ENCODE peak calls at places on chromosomes 13 and 19, in seven cellular contexts. S is mesendoderm, R is H9, G is neuronal stem cell, A is mesenchymal stem cell, C is trophoblast cell, O is H1. J is an unnamed sample.

GRCh38 chr13:24891476-24892108 is 127.6 kb downstream of the RNF17 start:
- DNase-seq in S (no peak), R (no peak), G (no peak), C (no peak), A (no peak), O (no peak), J (no peak)

GRCh38 chr13:40789275-40790231 is at the start of gene SLC25A15:
- DNase-seq in O (peak; percentile 81), G (peak; percentile 71), S (peak; percentile 82), A (peak; percentile 86), C (peak; percentile 76), R (peak; percentile 71), J (peak; percentile 72)

GRCh38 chr13:97268772-97269171 is 46.6 kb downstream of the MBNL2 start:
- DNase-seq in R (peak; percentile 58), A (no peak), S (peak; percentile 69), G (no peak), C (no peak), O (no peak), J (no peak)

GRCh38 chr19:4744451-4745170 is 21.0 kb upstream of the DPP9 start:
- DNase-seq in O (no peak), R (no peak), S (no peak), C (peak; percentile 27), G (no peak), A (peak; percentile 76), J (peak; percentile 95)

GRCh38 chr13:95540848-95541247 is 11.7 kb upstream of the CLDN10 start:
- DNase-seq in A (no peak), O (no peak), G (no peak), C (no peak), R (no peak), S (no peak), J (no peak)

GRCh38 chr19:13095934-13096890 is 6.4 kb downstream of the LYL1 start:
- DNase-seq in G (peak; percentile 65), A (peak; percentile 36), O (peak; percentile 84), S (peak; percentile 87), C (no peak), R (peak; percentile 89), J (no peak)

GRCh38 chr13:111614009-111614408 is 293.6 kb downstream of the TEX29 start:
- DNase-seq in S (no peak), A (no peak), O (no peak), C (no peak), G (no peak), R (peak; percentile 7), J (no peak)

GRCh38 chr13:111114362-111115050 is 604 bp upstream of the ARHGEF7 start:
- DNase-seq in O (no peak), A (peak; percentile 80), R (peak; percentile 50), G (peak; percentile 20), S (peak; percentile 56), C (peak; percentile 75), J (peak; percentile 43)

GRCh38 chr19:47112166-47112663 is 1.4 kb downstream of the ZC3H4 start:
- DNase-seq in C (peak; percentile 37), A (peak; percentile 88), R (peak; percentile 82), G (peak; percentile 72), S (peak; percentile 87), O (peak; percentile 81), J (peak; percentile 85)

GRCh38 chr13:104984296-104984818 is 1551.1 kb downstream of the EFNB2 start:
- DNase-seq in C (no peak), O (no peak), S (no peak), R (no peak), A (peak; percentile 71), G (no peak), J (peak; percentile 12)

GRCh38 chr13:31756346-31756745 is 17.0 kb downstream of the RXFP2 start:
- DNase-seq in A (peak; percentile 89), R (no peak), S (no peak), C (peak; percentile 29), O (no peak), G (no peak), J (peak; percentile 94)

GRCh38 chr13:101700598-101700997 is 248.1 kb downstream of the ITGBL1 start:
- DNase-seq in O (no peak), A (no peak), R (no peak), C (no peak), S (no peak), G (no peak), J (no peak)

GRCh38 chr13:55815458-55816033 is 1325.2 kb upstream of the PRR20A start:
- DNase-seq in R (no peak), S (peak; percentile 0), A (no peak), G (no peak), O (no peak), C (no peak), J (no peak)

GRCh38 chr19:12649941-12650340 is 16.6 kb downstream of the MAN2B1 start:
- DNase-seq in S (no peak), C (no peak), O (no peak), A (no peak), R (no peak), G (no peak), J (no peak)

GRCh38 chr13:107977175-107977574 is 238.2 kb downstream of the LIG4 start:
- DNase-seq in A (no peak), O (no peak), S (peak; percentile 12), R (no peak), C (no peak), G (no peak), J (no peak)

GRCh38 chr19:32287811-32288227 is 57.6 kb upstream of the ZNF507 start:
- DNase-seq in C (peak; percentile 52), G (peak; percentile 63), A (peak; percentile 53), O (peak; percentile 79), S (peak; percentile 89), R (peak; percentile 84), J (peak; percentile 61)

GRCh38 chr13:41236369-41236768 is 27.0 kb downstream of the MTRF1 start:
- DNase-seq in G (no peak), C (no peak), R (no peak), O (no peak), S (no peak), A (no peak), J (no peak)

GRCh38 chr19:3632739-3633558 is 6.4 kb upstream of the CACTIN start:
- DNase-seq in A (no peak), O (no peak), C (no peak), R (no peak), S (no peak), G (no peak), J (no peak)

GRCh38 chr13:33537691-33538090 is 252.1 kb upstream of the STARD13 start:
- DNase-seq in O (no peak), S (no peak), R (no peak), G (no peak), A (peak; percentile 63), C (no peak), J (no peak)

GRCh38 chr19:11479470-11480080 is 1.3 kb downstream of the ELAVL3 start:
- DNase-seq in G (peak; percentile 50), S (peak; percentile 78), A (no peak), C (no peak), R (peak; percentile 92), O (peak; percentile 97), J (no peak)

GRCh38 chr13:24822640-24823039 is 58.7 kb downstream of the RNF17 start:
- DNase-seq in C (no peak), O (no peak), R (no peak), S (no peak), G (no peak), A (no peak), J (no peak)

GRCh38 chr19:35462476-35462953 is 14.5 kb downstream of the FFAR2 start:
- DNase-seq in O (no peak), S (no peak), A (peak; percentile 29), R (no peak), C (peak; percentile 9), G (no peak), J (no peak)

DNA sequence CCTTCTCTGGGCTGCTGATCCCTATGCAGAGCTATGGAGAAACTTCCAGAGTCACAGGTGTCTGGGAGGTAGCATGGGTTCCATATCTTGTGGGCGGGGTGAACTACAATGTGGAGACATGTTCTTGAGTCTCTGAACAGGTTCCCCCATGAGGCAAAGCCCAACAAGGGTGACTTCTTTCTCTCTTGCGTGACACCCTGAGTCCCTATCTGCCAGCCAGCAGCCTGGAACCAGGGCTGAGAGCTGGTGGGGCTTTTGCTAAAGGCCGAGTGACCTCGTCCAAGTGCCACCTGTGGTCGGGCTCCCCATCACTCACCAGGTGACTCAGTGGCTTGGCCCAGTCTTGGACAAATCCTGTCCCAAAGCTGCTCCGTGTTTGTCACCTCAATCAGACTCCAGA is 88.0 kb upstream of the ZNF536 start:
- DNase-seq in S (no peak), O (no peak), G (no peak), R (peak; percentile 18), C (no peak), A (no peak), J (no peak)
- H4K8ac ChIP-seq in S (no peak overlapping the region), O (no peak overlapping the region), G (no peak overlapping the region), R (no peak overlapping the region), C (no peak overlapping the region), A (no peak overlapping the region), J (no peak overlapping the region)

GRCh38 chr13:85191996-85192395 is 607.2 kb downstream of the SLITRK6 start:
- DNase-seq in R (no peak), G (no peak), A (no peak), S (no peak), C (no peak), O (no peak), J (no peak)
- H4K8ac ChIP-seq in R (no peak overlapping the region), G (no peak overlapping the region), A (no peak overlapping the region), S (no peak overlapping the region), C (no peak overlapping the region), O (no peak overlapping the region), J (no peak overlapping the region)

GRCh38 chr13:46134961-46135522 is 30.2 kb upstream of the CPB2 start:
- DNase-seq in R (peak; percentile 48), G (no peak), O (no peak), S (peak; percentile 77), C (peak; percentile 71), A (no peak), J (peak; percentile 2)

GRCh38 chr13:46132109-46132508 is 27.3 kb upstream of the CPB2 start:
- DNase-seq in S (no peak), G (no peak), R (no peak), O (no peak), A (no peak), C (no peak), J (no peak)

GRCh38 chr13:46136688-46137087 is 31.9 kb upstream of the CPB2 start:
- DNase-seq in C (no peak), S (no peak), R (no peak), G (no peak), O (no peak), A (no peak), J (no peak)

GRCh38 chr13:46131705-46132104 is 26.9 kb upstream of the CPB2 start:
- DNase-seq in G (no peak), A (no peak), S (no peak), C (no peak), R (no peak), O (no peak), J (no peak)

GRCh38 chr13:46134494-46134893 is 29.7 kb upstream of the CPB2 start:
- DNase-seq in A (no peak), R (no peak), S (no peak), C (no peak), O (no peak), G (no peak), J (no peak)
- H4K8ac ChIP-seq in A (no peak overlapping the region), R (no peak overlapping the region), S (no peak overlapping the region), C (no peak overlapping the region), O (no peak overlapping the region), G (no peak overlapping the region), J (no peak overlapping the region)

GRCh38 chr13:42696191-42696590 is 85.2 kb upstream of the FAM216B start:
- DNase-seq in R (no peak), S (no peak), C (peak; percentile 3), O (no peak), G (no peak), A (peak; percentile 50), J (peak; percentile 80)

GRCh38 chr13:42703740-42704139 is 77.6 kb upstream of the FAM216B start:
- DNase-seq in G (no peak), C (no peak), R (no peak), O (no peak), A (no peak), S (no peak), J (no peak)

GRCh38 chr13:42702726-42703125 is 78.7 kb upstream of the FAM216B start:
- DNase-seq in R (no peak), C (no peak), S (no peak), O (no peak), G (no peak), A (no peak), J (no peak)

GRCh38 chr13:42699922-42700321 is 81.5 kb upstream of the FAM216B start:
- DNase-seq in S (no peak), O (no peak), R (no peak), A (no peak), C (no peak), G (no peak), J (no peak)
- H4K8ac ChIP-seq in S (no peak overlapping the region), O (no peak overlapping the region), R (no peak overlapping the region), A (no peak overlapping the region), C (no peak overlapping the region), G (no peak overlapping the region), J (no peak overlapping the region)

J was measured in IMR-90.